ENCODE peak calls at places on chromosomes 11 and 22, in four cellular contexts. One of them, this sample, is unnamed.
A peak's percentile ranks its signal among the peaks of the same experiment; 100 is the strongest.

GRCh38 chr11:113035708-113036107 is 74.5 kb downstream of the NCAM1 start:
- DNase-seq in left ventricle myocardium inferior: no peak
- DNase-seq in activated T-helper 1 cell treated with anti-CD3 and anti-CD28 coated beads, Interleukin-12 subunit alpha, Interleukin-12 subunit beta, Interleukin-2, Interleukin-4 antibody, amounts not matched to agents 30 ng/mL and 10 ng/mL and 1 ng/mL, durations not matched to agents 14 hours and 24 hours and 36 hours: no peak
- DNase-seq in astrocyte of the spinal cord: no peak
- DNase-seq in this sample: no peak

GRCh38 chr11:13831707-13832106 is 130.8 kb upstream of the SPON1 start:
- DNase-seq in activated T-helper 1 cell treated with anti-CD3 and anti-CD28 coated beads, Interleukin-12 subunit alpha, Interleukin-12 subunit beta, Interleukin-2, Interleukin-4 antibody, amounts not matched to agents 30 ng/mL and 10 ng/mL and 1 ng/mL, durations not matched to agents 14 hours and 24 hours and 36 hours: no peak
- DNase-seq in left ventricle myocardium inferior: no peak
- DNase-seq in astrocyte of the spinal cord: peak; percentile 17
- DNase-seq in this sample: no peak

GRCh38 chr11:2898366-2899079 is 12.9 kb upstream of the CDKN1C start:
- DNase-seq in astrocyte of the spinal cord: peak; percentile 88
- DNase-seq in activated T-helper 1 cell treated with anti-CD3 and anti-CD28 coated beads, Interleukin-12 subunit alpha, Interleukin-12 subunit beta, Interleukin-2, Interleukin-4 antibody, amounts not matched to agents 30 ng/mL and 10 ng/mL and 1 ng/mL, durations not matched to agents 14 hours and 24 hours and 36 hours: peak; percentile 45
- DNase-seq in left ventricle myocardium inferior: peak; percentile 47
- DNase-seq in this sample: peak; percentile 77

GRCh38 chr11:60459345-60459744 is 3.7 kb downstream of the MS4A1 start:
- DNase-seq in left ventricle myocardium inferior: no peak
- DNase-seq in astrocyte of the spinal cord: no peak
- DNase-seq in activated T-helper 1 cell treated with anti-CD3 and anti-CD28 coated beads, Interleukin-12 subunit alpha, Interleukin-12 subunit beta, Interleukin-2, Interleukin-4 antibody, amounts not matched to agents 30 ng/mL and 10 ng/mL and 1 ng/mL, durations not matched to agents 14 hours and 24 hours and 36 hours: no peak
- DNase-seq in this sample: no peak

GRCh38 chr11:97622795-97623194 is 1233.0 kb downstream of the JRKL start:
- DNase-seq in activated T-helper 1 cell treated with anti-CD3 and anti-CD28 coated beads, Interleukin-12 subunit alpha, Interleukin-12 subunit beta, Interleukin-2, Interleukin-4 antibody, amounts not matched to agents 30 ng/mL and 10 ng/mL and 1 ng/mL, durations not matched to agents 14 hours and 24 hours and 36 hours: no peak
- DNase-seq in left ventricle myocardium inferior: no peak
- DNase-seq in astrocyte of the spinal cord: peak; percentile 15
- DNase-seq in this sample: no peak

GRCh38 chr11:120539681-120540369 is 28.3 kb downstream of the GRIK4 start:
- DNase-seq in astrocyte of the spinal cord: peak; percentile 28
- DNase-seq in left ventricle myocardium inferior: no peak
- DNase-seq in activated T-helper 1 cell treated with anti-CD3 and anti-CD28 coated beads, Interleukin-12 subunit alpha, Interleukin-12 subunit beta, Interleukin-2, Interleukin-4 antibody, amounts not matched to agents 30 ng/mL and 10 ng/mL and 1 ng/mL, durations not matched to agents 14 hours and 24 hours and 36 hours: no peak
- DNase-seq in this sample: no peak

GRCh38 chr11:44943118-44943517 is 7.6 kb downstream of the TP53I11 start:
- DNase-seq in astrocyte of the spinal cord: no peak
- DNase-seq in activated T-helper 1 cell treated with anti-CD3 and anti-CD28 coated beads, Interleukin-12 subunit alpha, Interleukin-12 subunit beta, Interleukin-2, Interleukin-4 antibody, amounts not matched to agents 30 ng/mL and 10 ng/mL and 1 ng/mL, durations not matched to agents 14 hours and 24 hours and 36 hours: no peak
- DNase-seq in left ventricle myocardium inferior: no peak
- DNase-seq in this sample: no peak

GRCh38 chr11:32427935-32428664 is 7.2 kb downstream of the WT1 start:
- DNase-seq in activated T-helper 1 cell treated with anti-CD3 and anti-CD28 coated beads, Interleukin-12 subunit alpha, Interleukin-12 subunit beta, Interleukin-2, Interleukin-4 antibody, amounts not matched to agents 30 ng/mL and 10 ng/mL and 1 ng/mL, durations not matched to agents 14 hours and 24 hours and 36 hours: no peak
- DNase-seq in left ventricle myocardium inferior: no peak
- DNase-seq in astrocyte of the spinal cord: no peak
- DNase-seq in this sample: no peak

GRCh38 chr22:17167486-17167885 is 8.4 kb upstream of the HDHD5 start:
- DNase-seq in astrocyte of the spinal cord: no peak
- DNase-seq in activated T-helper 1 cell treated with anti-CD3 and anti-CD28 coated beads, Interleukin-12 subunit alpha, Interleukin-12 subunit beta, Interleukin-2, Interleukin-4 antibody, amounts not matched to agents 30 ng/mL and 10 ng/mL and 1 ng/mL, durations not matched to agents 14 hours and 24 hours and 36 hours: no peak
- DNase-seq in left ventricle myocardium inferior: peak; percentile 73
- DNase-seq in this sample: peak; percentile 85

GRCh38 chr11:83545911-83546310 is 259.7 kb upstream of the CCDC90B start:
- DNase-seq in activated T-helper 1 cell treated with anti-CD3 and anti-CD28 coated beads, Interleukin-12 subunit alpha, Interleukin-12 subunit beta, Interleukin-2, Interleukin-4 antibody, amounts not matched to agents 30 ng/mL and 10 ng/mL and 1 ng/mL, durations not matched to agents 14 hours and 24 hours and 36 hours: no peak
- DNase-seq in astrocyte of the spinal cord: no peak
- DNase-seq in left ventricle myocardium inferior: no peak
- DNase-seq in this sample: no peak

GRCh38 chr11:8867035-8867434 is 44.0 kb upstream of the AKIP1 start:
- DNase-seq in astrocyte of the spinal cord: no peak
- DNase-seq in left ventricle myocardium inferior: no peak
- DNase-seq in activated T-helper 1 cell treated with anti-CD3 and anti-CD28 coated beads, Interleukin-12 subunit alpha, Interleukin-12 subunit beta, Interleukin-2, Interleukin-4 antibody, amounts not matched to agents 30 ng/mL and 10 ng/mL and 1 ng/mL, durations not matched to agents 14 hours and 24 hours and 36 hours: no peak
- DNase-seq in this sample: no peak

GRCh38 chr11:129973809-129974208 is 28.8 kb downstream of the PRDM10 start:
- DNase-seq in left ventricle myocardium inferior: peak; percentile 41
- DNase-seq in activated T-helper 1 cell treated with anti-CD3 and anti-CD28 coated beads, Interleukin-12 subunit alpha, Interleukin-12 subunit beta, Interleukin-2, Interleukin-4 antibody, amounts not matched to agents 30 ng/mL and 10 ng/mL and 1 ng/mL, durations not matched to agents 14 hours and 24 hours and 36 hours: no peak
- DNase-seq in astrocyte of the spinal cord: no peak
- DNase-seq in this sample: peak; percentile 59

GRCh38 chr11:9754041-9754471 is 90.2 kb downstream of the SWAP70 start:
- DNase-seq in left ventricle myocardium inferior: no peak
- DNase-seq in astrocyte of the spinal cord: peak; percentile 23
- DNase-seq in activated T-helper 1 cell treated with anti-CD3 and anti-CD28 coated beads, Interleukin-12 subunit alpha, Interleukin-12 subunit beta, Interleukin-2, Interleukin-4 antibody, amounts not matched to agents 30 ng/mL and 10 ng/mL and 1 ng/mL, durations not matched to agents 14 hours and 24 hours and 36 hours: no peak
- DNase-seq in this sample: no peak

GRCh38 chr22:26798433-26799065 is 141.2 kb downstream of the MIAT start:
- DNase-seq in activated T-helper 1 cell treated with anti-CD3 and anti-CD28 coated beads, Interleukin-12 subunit alpha, Interleukin-12 subunit beta, Interleukin-2, Interleukin-4 antibody, amounts not matched to agents 30 ng/mL and 10 ng/mL and 1 ng/mL, durations not matched to agents 14 hours and 24 hours and 36 hours: no peak
- DNase-seq in left ventricle myocardium inferior: no peak
- DNase-seq in astrocyte of the spinal cord: no peak
- DNase-seq in this sample: no peak

GRCh38 chr22:39188809-39189208 is 36.3 kb upstream of the CBX7 start:
- DNase-seq in left ventricle myocardium inferior: no peak
- DNase-seq in astrocyte of the spinal cord: no peak
- DNase-seq in activated T-helper 1 cell treated with anti-CD3 and anti-CD28 coated beads, Interleukin-12 subunit alpha, Interleukin-12 subunit beta, Interleukin-2, Interleukin-4 antibody, amounts not matched to agents 30 ng/mL and 10 ng/mL and 1 ng/mL, durations not matched to agents 14 hours and 24 hours and 36 hours: no peak
- DNase-seq in this sample: no peak

GRCh38 chr22:19622061-19622441 is 92.3 kb upstream of the SEPTIN5 start:
- DNase-seq in left ventricle myocardium inferior: no peak
- DNase-seq in activated T-helper 1 cell treated with anti-CD3 and anti-CD28 coated beads, Interleukin-12 subunit alpha, Interleukin-12 subunit beta, Interleukin-2, Interleukin-4 antibody, amounts not matched to agents 30 ng/mL and 10 ng/mL and 1 ng/mL, durations not matched to agents 14 hours and 24 hours and 36 hours: no peak
- DNase-seq in astrocyte of the spinal cord: no peak
- DNase-seq in this sample: no peak

GRCh38 chr11:118139578-118139977 is 13.0 kb downstream of the SCN4B start:
- DNase-seq in left ventricle myocardium inferior: no peak
- DNase-seq in astrocyte of the spinal cord: no peak
- DNase-seq in activated T-helper 1 cell treated with anti-CD3 and anti-CD28 coated beads, Interleukin-12 subunit alpha, Interleukin-12 subunit beta, Interleukin-2, Interleukin-4 antibody, amounts not matched to agents 30 ng/mL and 10 ng/mL and 1 ng/mL, durations not matched to agents 14 hours and 24 hours and 36 hours: no peak
- DNase-seq in this sample: no peak

GRCh38 chr11:9004310-9004945 is 627 bp upstream of the NRIP3 start:
- DNase-seq in activated T-helper 1 cell treated with anti-CD3 and anti-CD28 coated beads, Interleukin-12 subunit alpha, Interleukin-12 subunit beta, Interleukin-2, Interleukin-4 antibody, amounts not matched to agents 30 ng/mL and 10 ng/mL and 1 ng/mL, durations not matched to agents 14 hours and 24 hours and 36 hours: no peak
- DNase-seq in astrocyte of the spinal cord: no peak
- DNase-seq in left ventricle myocardium inferior: no peak
- DNase-seq in this sample: no peak

GRCh38 chr11:26028294-26028954 is 303.5 kb upstream of the ANO3 start:
- DNase-seq in activated T-helper 1 cell treated with anti-CD3 and anti-CD28 coated beads, Interleukin-12 subunit alpha, Interleukin-12 subunit beta, Interleukin-2, Interleukin-4 antibody, amounts not matched to agents 30 ng/mL and 10 ng/mL and 1 ng/mL, durations not matched to agents 14 hours and 24 hours and 36 hours: no peak
- DNase-seq in left ventricle myocardium inferior: no peak
- DNase-seq in astrocyte of the spinal cord: peak; percentile 22
- DNase-seq in this sample: no peak

GRCh38 chr22:35335936-35336781 is 36.5 kb downstream of the TOM1 start:
- DNase-seq in left ventricle myocardium inferior: peak; percentile 69
- DNase-seq in astrocyte of the spinal cord: no peak
- DNase-seq in activated T-helper 1 cell treated with anti-CD3 and anti-CD28 coated beads, Interleukin-12 subunit alpha, Interleukin-12 subunit beta, Interleukin-2, Interleukin-4 antibody, amounts not matched to agents 30 ng/mL and 10 ng/mL and 1 ng/mL, durations not matched to agents 14 hours and 24 hours and 36 hours: no peak
- DNase-seq in this sample: peak; percentile 78

GRCh38 chr11:6900327-6900999 is 8.2 kb upstream of the OR2D2 start:
- DNase-seq in activated T-helper 1 cell treated with anti-CD3 and anti-CD28 coated beads, Interleukin-12 subunit alpha, Interleukin-12 subunit beta, Interleukin-2, Interleukin-4 antibody, amounts not matched to agents 30 ng/mL and 10 ng/mL and 1 ng/mL, durations not matched to agents 14 hours and 24 hours and 36 hours: no peak
- DNase-seq in astrocyte of the spinal cord: no peak
- DNase-seq in left ventricle myocardium inferior: no peak
- DNase-seq in this sample: no peak

GRCh38 chr11:110184466-110184865 is 91.3 kb downstream of the ZC3H12C start:
- DNase-seq in activated T-helper 1 cell treated with anti-CD3 and anti-CD28 coated beads, Interleukin-12 subunit alpha, Interleukin-12 subunit beta, Interleukin-2, Interleukin-4 antibody, amounts not matched to agents 30 ng/mL and 10 ng/mL and 1 ng/mL, durations not matched to agents 14 hours and 24 hours and 36 hours: no peak
- DNase-seq in astrocyte of the spinal cord: no peak
- DNase-seq in left ventricle myocardium inferior: no peak
- DNase-seq in this sample: no peak

GRCh38 chr22:39241632-39242388 is 3.0 kb downstream of the PDGFB start:
- DNase-seq in astrocyte of the spinal cord: no peak
- DNase-seq in left ventricle myocardium inferior: no peak
- DNase-seq in activated T-helper 1 cell treated with anti-CD3 and anti-CD28 coated beads, Interleukin-12 subunit alpha, Interleukin-12 subunit beta, Interleukin-2, Interleukin-4 antibody, amounts not matched to agents 30 ng/mL and 10 ng/mL and 1 ng/mL, durations not matched to agents 14 hours and 24 hours and 36 hours: no peak
- DNase-seq in this sample: no peak

This sample was measured in Right ventricle myocardium superior.